ENCODE peak calls at places on chromosomes 11 and 22, in four cellular contexts. One of them, this sample, is unnamed.

GRCh38 chr11:33452806-33453205 is 195.6 kb downstream of the HIPK3 start:
- DNase-seq in HCT116: no peak
- DNase-seq in BE2C: no peak
- DNase-seq in RWPE1: peak
- DNase-seq in this sample: no peak

GRCh38 chr11:113282898-113283297 is 31.5 kb upstream of the TTC12 start:
- DNase-seq in RWPE1: no peak
- DNase-seq in HCT116: no peak
- DNase-seq in BE2C: no peak
- DNase-seq in this sample: no peak

GRCh38 chr22:39369186-39369585 is 19.4 kb downstream of the SYNGR1 start:
- DNase-seq in BE2C: no peak
- DNase-seq in HCT116: no peak
- DNase-seq in RWPE1: no peak
- DNase-seq in this sample: no peak

GRCh38 chr11:4881860-4882500 is at the start of gene OR51T1:
- DNase-seq in BE2C: no peak
- DNase-seq in HCT116: no peak
- DNase-seq in RWPE1: no peak
- DNase-seq in this sample: peak

GRCh38 chr11:34356576-34356917 is 1.3 kb downstream of the ABTB2 start:
- DNase-seq in HCT116: no peak
- DNase-seq in RWPE1: peak
- DNase-seq in BE2C: peak
- DNase-seq in this sample: no peak

GRCh38 chr11:120597250-120597649 is 85.7 kb downstream of the GRIK4 start:
- DNase-seq in RWPE1: no peak
- DNase-seq in BE2C: no peak
- DNase-seq in HCT116: no peak
- DNase-seq in this sample: no peak

GRCh38 chr11:111373590-111373989 is 5.5 kb downstream of the POU2AF1 start:
- DNase-seq in BE2C: no peak
- DNase-seq in RWPE1: no peak
- DNase-seq in HCT116: no peak
- DNase-seq in this sample: no peak

GRCh38 chr11:61187505-61188130 is 15.7 kb upstream of the PGA3 start:
- DNase-seq in BE2C: peak
- DNase-seq in HCT116: peak
- DNase-seq in RWPE1: peak
- DNase-seq in this sample: peak

GRCh38 chr22:32423664-32424063 is 11.6 kb upstream of the RTCB start:
- DNase-seq in BE2C: no peak
- DNase-seq in RWPE1: no peak
- DNase-seq in HCT116: no peak
- DNase-seq in this sample: no peak

GRCh38 chr11:92845390-92846185 is 123.9 kb upstream of the MTNR1B start:
- DNase-seq in RWPE1: peak
- DNase-seq in BE2C: peak
- DNase-seq in HCT116: no peak
- DNase-seq in this sample: peak

GRCh38 chr11:94897330-94897768 is 76.0 kb downstream of the CWC15 start:
- DNase-seq in BE2C: peak
- DNase-seq in HCT116: peak
- DNase-seq in RWPE1: peak
- DNase-seq in this sample: peak

GRCh38 chr11:57776101-57776511 is 14.5 kb downstream of the CTNND1 start:
- DNase-seq in HCT116: no peak
- DNase-seq in RWPE1: no peak
- DNase-seq in BE2C: no peak
- DNase-seq in this sample: no peak

GRCh38 chr11:108915666-108916065 is 250.8 kb downstream of the DDX10 start:
- DNase-seq in RWPE1: no peak
- DNase-seq in BE2C: no peak
- DNase-seq in HCT116: no peak
- DNase-seq in this sample: no peak

GRCh38 chr11:57552479-57552878 is 15.0 kb downstream of the UBE2L6 start:
- DNase-seq in BE2C: no peak
- DNase-seq in RWPE1: no peak
- DNase-seq in HCT116: no peak
- DNase-seq in this sample: no peak

GRCh38 chr22:37048133-37048532 is 3.4 kb upstream of the KCTD17 start:
- DNase-seq in HCT116: no peak
- DNase-seq in RWPE1: no peak
- DNase-seq in BE2C: no peak
- DNase-seq in this sample: no peak

GRCh38 chr11:47948137-47948536 is 32.2 kb upstream of the PTPRJ start:
- DNase-seq in RWPE1: no peak
- DNase-seq in HCT116: no peak
- DNase-seq in BE2C: no peak
- DNase-seq in this sample: no peak

GRCh38 chr22:35458547-35459422 is 58.8 kb downstream of the MCM5 start:
- DNase-seq in BE2C: no peak
- DNase-seq in RWPE1: no peak
- DNase-seq in HCT116: no peak
- DNase-seq in this sample: no peak

GRCh38 chr22:20141186-20142077 is 9.4 kb downstream of the CCDC188 start:
- DNase-seq in HCT116: no peak
- DNase-seq in BE2C: no peak
- DNase-seq in RWPE1: no peak
- DNase-seq in this sample: no peak

GRCh38 chr11:57742087-57742452 is 779 bp downstream of the SELENOH start:
- DNase-seq in RWPE1: no peak
- DNase-seq in HCT116: no peak
- DNase-seq in BE2C: no peak
- DNase-seq in this sample: no peak

GRCh38 chr11:724063-724732 is 18.2 kb downstream of the EPS8L2 start:
- DNase-seq in RWPE1: no peak
- DNase-seq in BE2C: peak
- DNase-seq in HCT116: no peak
- DNase-seq in this sample: no peak

GRCh38 chr11:88434333-88434976 is 96.9 kb upstream of the CTSC start:
- DNase-seq in RWPE1: no peak
- DNase-seq in BE2C: no peak
- DNase-seq in HCT116: no peak
- DNase-seq in this sample: no peak

DNA sequence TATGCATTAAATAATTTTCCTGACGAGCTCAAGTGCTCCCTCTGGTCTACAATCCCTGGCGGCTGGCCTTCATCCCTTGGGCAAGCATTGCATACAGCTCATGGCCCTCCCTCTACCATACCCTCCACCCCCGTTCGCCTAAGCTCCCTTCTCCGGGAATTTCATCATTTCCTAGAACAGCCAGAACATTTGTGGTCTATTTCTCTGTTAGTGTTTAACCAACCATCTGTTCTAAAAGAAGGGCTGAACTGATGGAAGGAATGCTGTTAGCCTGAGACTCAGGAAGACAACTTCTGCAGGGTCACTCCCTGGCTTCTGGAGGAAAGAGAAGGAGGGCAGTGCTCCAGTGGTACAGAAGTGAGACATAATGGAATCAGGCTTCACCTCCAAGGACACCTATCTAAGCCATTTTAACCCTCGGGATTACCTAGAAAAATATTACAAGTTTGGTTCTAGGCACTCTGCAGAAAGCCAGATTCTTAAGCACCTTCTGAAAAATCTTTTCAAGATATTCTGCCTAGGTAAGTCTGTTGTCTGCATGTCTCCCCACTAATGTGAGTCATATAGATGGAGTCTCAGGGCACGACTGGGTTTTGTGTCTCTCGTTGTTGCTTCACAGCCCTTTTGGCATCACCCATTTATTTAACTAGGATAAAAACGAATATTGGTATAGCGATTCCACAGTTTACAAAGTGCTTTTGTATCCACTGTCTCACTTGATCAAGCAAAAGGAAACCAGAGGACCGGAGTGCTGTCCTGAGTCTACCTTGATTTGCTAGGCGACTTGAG is at the start of gene NNMT:
- DNase-seq in RWPE1: peak
- DNase-seq in HCT116: no peak
- DNase-seq in BE2C: no peak
- DNase-seq in this sample: no peak
- TF ChIP-seq CTCF in RWPE1: no peak
- TF ChIP-seq CTCF in HCT116: no peak
- TF ChIP-seq CTCF in BE2C: no peak
- TF ChIP-seq CTCF in this sample: no peak

GRCh38 chr11:78940500-78941225 is 366.0 kb upstream of the NARS2 start:
- DNase-seq in RWPE1: no peak
- DNase-seq in HCT116: no peak
- DNase-seq in BE2C: peak
- DNase-seq in this sample: peak
- TF ChIP-seq CTCF in RWPE1: no peak
- TF ChIP-seq CTCF in HCT116: no peak
- TF ChIP-seq CTCF in BE2C: no peak
- TF ChIP-seq CTCF in this sample: no peak

DNA sequence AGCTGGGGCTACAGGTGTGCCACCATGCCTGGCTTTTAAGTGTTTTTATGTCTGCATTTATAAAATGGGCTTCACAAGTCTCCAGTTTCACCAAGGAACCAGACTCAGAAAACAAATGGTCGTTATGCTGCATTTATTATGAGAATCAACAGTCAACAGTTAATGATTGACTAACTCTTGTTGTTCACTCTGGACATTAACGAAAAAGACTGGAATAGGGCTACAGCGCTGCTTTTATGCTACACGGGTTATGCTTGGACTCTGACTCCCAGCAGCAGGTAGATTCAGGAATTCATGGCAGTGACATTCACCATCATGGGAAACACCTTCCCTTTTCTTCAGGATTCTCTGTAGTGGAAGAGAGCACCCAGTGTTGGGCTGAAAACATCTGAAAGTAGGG is 44.4 kb upstream of the CHKA start:
- DNase-seq in RWPE1: no peak
- DNase-seq in BE2C: no peak
- DNase-seq in HCT116: no peak
- DNase-seq in this sample: no peak
- TF ChIP-seq CTCF in RWPE1: no peak
- TF ChIP-seq CTCF in BE2C: no peak
- TF ChIP-seq CTCF in HCT116: no peak
- TF ChIP-seq CTCF in this sample: no peak

GRCh38 chr11:20770421-20770935 is 101.1 kb downstream of the NELL1 start:
- DNase-seq in RWPE1: no peak
- DNase-seq in HCT116: no peak
- DNase-seq in BE2C: no peak
- DNase-seq in this sample: no peak
- TF ChIP-seq CTCF in RWPE1: no peak
- TF ChIP-seq CTCF in HCT116: no peak
- TF ChIP-seq CTCF in BE2C: no peak
- TF ChIP-seq CTCF in this sample: no peak

DNA sequence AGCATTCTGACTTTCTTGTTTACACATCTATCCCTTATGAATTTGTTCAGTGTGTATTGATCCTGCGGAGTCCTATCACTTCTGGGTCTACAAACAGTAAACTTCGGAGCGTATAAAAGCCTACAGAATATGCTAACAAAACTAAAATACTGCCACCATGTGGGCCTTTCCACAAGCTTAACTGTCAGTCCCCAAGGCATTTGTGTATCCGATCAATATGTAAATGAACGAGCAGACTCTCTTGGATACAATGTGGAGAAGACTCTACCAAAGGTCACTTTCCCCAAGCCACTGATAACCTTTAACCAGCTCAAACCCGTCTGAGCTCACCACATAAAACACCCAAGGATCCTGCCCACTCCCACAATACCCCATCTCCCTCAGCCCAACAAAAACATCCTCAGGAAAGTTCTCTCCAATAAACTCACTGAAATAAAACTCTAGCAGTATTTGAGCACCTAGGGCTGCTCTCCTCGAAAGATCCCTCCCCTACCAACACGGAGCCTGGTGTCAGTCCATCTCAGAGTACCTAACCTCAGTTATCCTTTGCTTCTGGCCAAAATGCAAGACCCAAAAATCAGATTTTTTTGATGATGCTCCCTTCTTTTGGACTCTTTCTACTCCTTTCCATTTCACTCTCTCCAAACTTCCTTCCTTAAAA is 17.8 kb downstream of the ADA2 start:
- DNase-seq in BE2C: no peak
- DNase-seq in RWPE1: no peak
- DNase-seq in HCT116: no peak
- DNase-seq in this sample: no peak
- TF ChIP-seq CTCF in BE2C: peak
- TF ChIP-seq CTCF in RWPE1: no peak
- TF ChIP-seq CTCF in HCT116: peak
- TF ChIP-seq CTCF in this sample: no peak

GRCh38 chr11:27710536-27710935 is 10.3 kb upstream of the BDNF start:
- DNase-seq in HCT116: no peak
- DNase-seq in RWPE1: no peak
- DNase-seq in BE2C: no peak
- DNase-seq in this sample: no peak

GRCh38 chr11:27703453-27703852 is 3.2 kb upstream of the BDNF start:
- DNase-seq in HCT116: no peak
- DNase-seq in RWPE1: peak
- DNase-seq in BE2C: no peak
- DNase-seq in this sample: no peak

GRCh38 chr11:27701262-27702105 is 1.2 kb upstream of the BDNF start:
- DNase-seq in HCT116: no peak
- DNase-seq in RWPE1: peak
- DNase-seq in BE2C: no peak
- DNase-seq in this sample: peak

GRCh38 chr11:27700351-27701261 is at the start of gene BDNF:
- DNase-seq in RWPE1: peak
- DNase-seq in HCT116: no peak
- DNase-seq in BE2C: no peak
- DNase-seq in this sample: peak

GRCh38 chr11:27705873-27706820 is 5.9 kb upstream of the BDNF start:
- DNase-seq in RWPE1: peak
- DNase-seq in HCT116: no peak
- DNase-seq in BE2C: no peak
- DNase-seq in this sample: peak
- TF ChIP-seq CTCF in RWPE1: peak
- TF ChIP-seq CTCF in HCT116: peak
- TF ChIP-seq CTCF in BE2C: peak
- TF ChIP-seq CTCF in this sample: peak

DNA sequence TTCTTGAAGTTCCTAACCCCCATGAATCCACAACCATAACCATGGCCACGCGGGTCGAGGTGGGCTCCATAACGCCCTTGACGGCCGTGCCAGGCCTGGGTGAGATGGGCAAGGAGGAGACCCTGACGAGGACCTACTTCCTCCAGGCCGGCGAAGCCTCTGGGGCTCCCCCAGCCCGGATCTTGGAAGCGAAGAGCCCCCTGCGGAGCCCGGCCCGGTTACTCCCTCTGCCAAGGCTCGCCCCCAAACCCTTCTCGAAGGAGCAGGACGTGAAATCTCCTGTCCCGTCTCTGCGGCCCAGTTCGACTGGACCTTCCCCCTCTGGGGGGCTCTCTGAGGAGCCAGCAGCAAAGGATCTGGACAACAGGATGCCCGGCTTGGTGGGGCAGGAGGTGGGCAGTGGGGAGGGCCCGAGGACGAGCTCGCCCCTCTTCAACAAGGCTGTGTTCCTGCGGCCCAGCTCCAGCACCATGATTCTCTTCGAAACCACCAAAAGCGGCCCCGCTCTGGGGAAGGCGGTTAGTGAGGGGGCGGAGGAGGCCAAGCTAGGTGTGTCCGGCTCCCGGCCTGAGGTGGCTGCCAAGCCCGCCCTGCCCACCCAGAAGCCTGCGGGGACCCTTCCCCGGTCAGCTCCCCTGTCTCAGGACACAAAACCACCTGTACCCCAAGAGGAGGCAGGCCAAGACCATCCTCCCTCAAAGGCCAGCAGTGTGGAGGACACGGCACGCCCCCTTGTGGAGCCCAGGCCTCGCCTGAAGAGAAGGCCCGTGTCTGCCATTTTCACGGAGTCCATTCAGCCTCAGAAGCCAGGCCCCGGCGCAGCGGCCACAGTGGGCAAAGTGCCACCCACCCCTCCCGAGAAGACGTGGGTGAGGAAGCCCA is 75.7 kb downstream of the KIAA1671 start:
- DNase-seq in HCT116: no peak
- DNase-seq in RWPE1: no peak
- DNase-seq in BE2C: peak
- DNase-seq in this sample: peak
- TF ChIP-seq CTCF in HCT116: peak
- TF ChIP-seq CTCF in RWPE1: peak
- TF ChIP-seq CTCF in BE2C: peak
- TF ChIP-seq CTCF in this sample: peak

This sample was measured in nephron progenitor cell.